ENCODE peak calls at places on chromosomes 4 and X, in seven cellular contexts. A is left cardiac atrium, J is COR-L47, K is HTR-8/SVneo, L is HCEC 1CT, X is mesothelial cell of epicardium, R is nucleus accumbens. W is an unnamed sample.

GRCh38 chrX:39550795-39551361 is 546.9 kb downstream of the BCOR start:
- DNase-seq in L (no peak), J (no peak), K (no peak), X (no peak), A (no peak), R (no peak), W (no peak)

GRCh38 chr4:75672461-75673026 is 667 bp downstream of the G3BP2 start:
- DNase-seq in L (peak), R (peak), K (peak), J (peak), X (peak), A (peak), W (no peak)

GRCh38 chr4:11722218-11722617 is 293.5 kb upstream of the HS3ST1 start:
- DNase-seq in A (no peak), K (no peak), X (no peak), R (no peak), J (no peak), L (no peak), W (no peak)

GRCh38 chr4:84277923-84278322 is 221.2 kb downstream of the NKX6-1 start:
- DNase-seq in K (no peak), X (no peak), J (no peak), L (no peak), R (no peak), A (no peak), W (no peak)

GRCh38 chr4:138222041-138222440 is 20.1 kb downstream of the SLC7A11 start:
- DNase-seq in J (no peak), X (no peak), A (no peak), R (no peak), K (peak), L (peak), W (no peak)

GRCh38 chr4:88144866-88145300 is 13.6 kb downstream of the ABCG2 start:
- DNase-seq in J (no peak), K (no peak), A (no peak), L (no peak), R (no peak), X (no peak), W (no peak)

GRCh38 chr4:73836373-73837269 is at the start of gene CXCL6:
- DNase-seq in A (peak), K (no peak), L (peak), J (peak), X (no peak), R (no peak), W (no peak)

GRCh38 chrX:46208225-46208854 is 336.9 kb downstream of the ZNF674 start:
- DNase-seq in K (peak), J (no peak), A (no peak), R (no peak), X (no peak), L (no peak), W (no peak)

GRCh38 chr4:17561195-17561909 is 15.6 kb upstream of the LAP3 start:
- DNase-seq in J (no peak), X (no peak), R (no peak), L (peak), A (no peak), K (no peak), W (no peak)